ENCODE peak calls at places on chromosome 6, in nine cellular contexts. One of them, this sample, is unnamed.

GRCh38 chr6:112879920-112880413 is 532.8 kb downstream of the RFPL4B start:
- DNase-seq in GM23248: no peak
- DNase-seq in GDM1: no peak
- DNase-seq in BJ: no peak
- DNase-seq in stimulated activated CD8-positive, alpha-beta memory T cell treated with anti-CD3 and anti-CD28 coated beads, Interleukin-4, amount 100 ng/mL, for 24 hours: no peak
- DNase-seq in glutamatergic neuron: peak
- DNase-seq in sigmoid colon: peak
- DNase-seq in activated CD8-positive, alpha-beta memory T cell treated with anti-CD3 and anti-CD28 coated beads, Interleukin-2, amount 10 ng/mL, durations not matched to agents 7 days and 5 days: no peak
- DNase-seq in CD4-positive, CD25-positive, alpha-beta regulatory T cell: no peak
- DNase-seq in this sample: no peak

GRCh38 chr6:80638222-80639055 is 532.0 kb downstream of the BCKDHB start:
- DNase-seq in GM23248: peak
- DNase-seq in GDM1: peak
- DNase-seq in BJ: peak
- DNase-seq in stimulated activated CD8-positive, alpha-beta memory T cell treated with anti-CD3 and anti-CD28 coated beads, Interleukin-4, amount 100 ng/mL, for 24 hours: no peak
- DNase-seq in glutamatergic neuron: peak
- DNase-seq in sigmoid colon: no peak
- DNase-seq in activated CD8-positive, alpha-beta memory T cell treated with anti-CD3 and anti-CD28 coated beads, Interleukin-2, amount 10 ng/mL, durations not matched to agents 7 days and 5 days: no peak
- DNase-seq in CD4-positive, CD25-positive, alpha-beta regulatory T cell: no peak
- DNase-seq in this sample: peak

GRCh38 chr6:140833396-140833795 is 1299.3 kb upstream of the GJE1 start:
- DNase-seq in GM23248: peak
- DNase-seq in GDM1: no peak
- DNase-seq in BJ: no peak
- DNase-seq in stimulated activated CD8-positive, alpha-beta memory T cell treated with anti-CD3 and anti-CD28 coated beads, Interleukin-4, amount 100 ng/mL, for 24 hours: no peak
- DNase-seq in glutamatergic neuron: no peak
- DNase-seq in sigmoid colon: no peak
- DNase-seq in activated CD8-positive, alpha-beta memory T cell treated with anti-CD3 and anti-CD28 coated beads, Interleukin-2, amount 10 ng/mL, durations not matched to agents 7 days and 5 days: no peak
- DNase-seq in CD4-positive, CD25-positive, alpha-beta regulatory T cell: no peak
- DNase-seq in this sample: no peak

GRCh38 chr6:3325210-3325609 is 66.5 kb downstream of the PSMG4 start:
- DNase-seq in GM23248: peak
- DNase-seq in GDM1: no peak
- DNase-seq in BJ: no peak
- DNase-seq in stimulated activated CD8-positive, alpha-beta memory T cell treated with anti-CD3 and anti-CD28 coated beads, Interleukin-4, amount 100 ng/mL, for 24 hours: no peak
- DNase-seq in glutamatergic neuron: no peak
- DNase-seq in sigmoid colon: peak
- DNase-seq in activated CD8-positive, alpha-beta memory T cell treated with anti-CD3 and anti-CD28 coated beads, Interleukin-2, amount 10 ng/mL, durations not matched to agents 7 days and 5 days: no peak
- DNase-seq in CD4-positive, CD25-positive, alpha-beta regulatory T cell: no peak
- DNase-seq in this sample: peak

GRCh38 chr6:14441371-14441781 is 323.8 kb downstream of the CD83 start:
- DNase-seq in GM23248: peak
- DNase-seq in GDM1: no peak
- DNase-seq in BJ: peak
- DNase-seq in stimulated activated CD8-positive, alpha-beta memory T cell treated with anti-CD3 and anti-CD28 coated beads, Interleukin-4, amount 100 ng/mL, for 24 hours: no peak
- DNase-seq in glutamatergic neuron: no peak
- DNase-seq in sigmoid colon: peak
- DNase-seq in activated CD8-positive, alpha-beta memory T cell treated with anti-CD3 and anti-CD28 coated beads, Interleukin-2, amount 10 ng/mL, durations not matched to agents 7 days and 5 days: no peak
- DNase-seq in CD4-positive, CD25-positive, alpha-beta regulatory T cell: no peak
- DNase-seq in this sample: no peak

GRCh38 chr6:105669232-105669631 is 266.4 kb upstream of the PREP start:
- DNase-seq in GM23248: no peak
- DNase-seq in GDM1: no peak
- DNase-seq in BJ: no peak
- DNase-seq in stimulated activated CD8-positive, alpha-beta memory T cell treated with anti-CD3 and anti-CD28 coated beads, Interleukin-4, amount 100 ng/mL, for 24 hours: no peak
- DNase-seq in glutamatergic neuron: no peak
- DNase-seq in sigmoid colon: no peak
- DNase-seq in activated CD8-positive, alpha-beta memory T cell treated with anti-CD3 and anti-CD28 coated beads, Interleukin-2, amount 10 ng/mL, durations not matched to agents 7 days and 5 days: no peak
- DNase-seq in CD4-positive, CD25-positive, alpha-beta regulatory T cell: no peak
- DNase-seq in this sample: no peak

GRCh38 chr6:96468281-96468680 is 53.3 kb upstream of the UFL1 start:
- DNase-seq in GM23248: no peak
- DNase-seq in GDM1: no peak
- DNase-seq in BJ: no peak
- DNase-seq in stimulated activated CD8-positive, alpha-beta memory T cell treated with anti-CD3 and anti-CD28 coated beads, Interleukin-4, amount 100 ng/mL, for 24 hours: no peak
- DNase-seq in glutamatergic neuron: no peak
- DNase-seq in sigmoid colon: no peak
- DNase-seq in activated CD8-positive, alpha-beta memory T cell treated with anti-CD3 and anti-CD28 coated beads, Interleukin-2, amount 10 ng/mL, durations not matched to agents 7 days and 5 days: no peak
- DNase-seq in CD4-positive, CD25-positive, alpha-beta regulatory T cell: no peak
- DNase-seq in this sample: no peak

GRCh38 chr6:32700391-32701040 is 34.1 kb upstream of the HLA-DQB1 start:
- DNase-seq in GM23248: peak
- DNase-seq in GDM1: peak
- DNase-seq in BJ: no peak
- DNase-seq in stimulated activated CD8-positive, alpha-beta memory T cell treated with anti-CD3 and anti-CD28 coated beads, Interleukin-4, amount 100 ng/mL, for 24 hours: no peak
- DNase-seq in glutamatergic neuron: peak
- DNase-seq in sigmoid colon: no peak
- DNase-seq in activated CD8-positive, alpha-beta memory T cell treated with anti-CD3 and anti-CD28 coated beads, Interleukin-2, amount 10 ng/mL, durations not matched to agents 7 days and 5 days: no peak
- DNase-seq in CD4-positive, CD25-positive, alpha-beta regulatory T cell: peak
- DNase-seq in this sample: peak

GRCh38 chr6:30206799-30207618 is 6.2 kb downstream of the TRIM26 start:
- DNase-seq in GM23248: peak
- DNase-seq in GDM1: no peak
- DNase-seq in BJ: no peak
- DNase-seq in stimulated activated CD8-positive, alpha-beta memory T cell treated with anti-CD3 and anti-CD28 coated beads, Interleukin-4, amount 100 ng/mL, for 24 hours: no peak
- DNase-seq in glutamatergic neuron: no peak
- DNase-seq in sigmoid colon: peak
- DNase-seq in activated CD8-positive, alpha-beta memory T cell treated with anti-CD3 and anti-CD28 coated beads, Interleukin-2, amount 10 ng/mL, durations not matched to agents 7 days and 5 days: no peak
- DNase-seq in CD4-positive, CD25-positive, alpha-beta regulatory T cell: no peak
- DNase-seq in this sample: peak

GRCh38 chr6:26020983-26021349 is 58.4 kb downstream of the TRIM38 start:
- DNase-seq in GM23248: peak
- DNase-seq in GDM1: no peak
- DNase-seq in BJ: no peak
- DNase-seq in stimulated activated CD8-positive, alpha-beta memory T cell treated with anti-CD3 and anti-CD28 coated beads, Interleukin-4, amount 100 ng/mL, for 24 hours: peak
- DNase-seq in glutamatergic neuron: peak
- DNase-seq in sigmoid colon: peak
- DNase-seq in activated CD8-positive, alpha-beta memory T cell treated with anti-CD3 and anti-CD28 coated beads, Interleukin-2, amount 10 ng/mL, durations not matched to agents 7 days and 5 days: peak
- DNase-seq in CD4-positive, CD25-positive, alpha-beta regulatory T cell: no peak
- DNase-seq in this sample: no peak

GRCh38 chr6:13766201-13766634 is 48.1 kb downstream of the MCUR1 start:
- DNase-seq in GM23248: peak
- DNase-seq in GDM1: peak
- DNase-seq in BJ: no peak
- DNase-seq in stimulated activated CD8-positive, alpha-beta memory T cell treated with anti-CD3 and anti-CD28 coated beads, Interleukin-4, amount 100 ng/mL, for 24 hours: no peak
- DNase-seq in glutamatergic neuron: no peak
- DNase-seq in sigmoid colon: peak
- DNase-seq in activated CD8-positive, alpha-beta memory T cell treated with anti-CD3 and anti-CD28 coated beads, Interleukin-2, amount 10 ng/mL, durations not matched to agents 7 days and 5 days: no peak
- DNase-seq in CD4-positive, CD25-positive, alpha-beta regulatory T cell: no peak
- DNase-seq in this sample: peak

GRCh38 chr6:40788661-40789111 is 201.5 kb upstream of the LRFN2 start:
- DNase-seq in GM23248: peak
- DNase-seq in GDM1: no peak
- DNase-seq in BJ: no peak
- DNase-seq in stimulated activated CD8-positive, alpha-beta memory T cell treated with anti-CD3 and anti-CD28 coated beads, Interleukin-4, amount 100 ng/mL, for 24 hours: peak
- DNase-seq in glutamatergic neuron: no peak
- DNase-seq in sigmoid colon: no peak
- DNase-seq in activated CD8-positive, alpha-beta memory T cell treated with anti-CD3 and anti-CD28 coated beads, Interleukin-2, amount 10 ng/mL, durations not matched to agents 7 days and 5 days: no peak
- DNase-seq in CD4-positive, CD25-positive, alpha-beta regulatory T cell: no peak
- DNase-seq in this sample: no peak

GRCh38 chr6:131460603-131460995 is 112.4 kb upstream of the ARG1 start:
- DNase-seq in GM23248: peak
- DNase-seq in GDM1: no peak
- DNase-seq in BJ: no peak
- DNase-seq in stimulated activated CD8-positive, alpha-beta memory T cell treated with anti-CD3 and anti-CD28 coated beads, Interleukin-4, amount 100 ng/mL, for 24 hours: no peak
- DNase-seq in glutamatergic neuron: no peak
- DNase-seq in sigmoid colon: no peak
- DNase-seq in activated CD8-positive, alpha-beta memory T cell treated with anti-CD3 and anti-CD28 coated beads, Interleukin-2, amount 10 ng/mL, durations not matched to agents 7 days and 5 days: no peak
- DNase-seq in CD4-positive, CD25-positive, alpha-beta regulatory T cell: no peak
- DNase-seq in this sample: no peak

GRCh38 chr6:13013681-13014550 is 297.3 kb downstream of the PHACTR1 start:
- DNase-seq in GM23248: peak
- DNase-seq in GDM1: no peak
- DNase-seq in BJ: no peak
- DNase-seq in stimulated activated CD8-positive, alpha-beta memory T cell treated with anti-CD3 and anti-CD28 coated beads, Interleukin-4, amount 100 ng/mL, for 24 hours: no peak
- DNase-seq in glutamatergic neuron: peak
- DNase-seq in sigmoid colon: no peak
- DNase-seq in activated CD8-positive, alpha-beta memory T cell treated with anti-CD3 and anti-CD28 coated beads, Interleukin-2, amount 10 ng/mL, durations not matched to agents 7 days and 5 days: no peak
- DNase-seq in CD4-positive, CD25-positive, alpha-beta regulatory T cell: no peak
- DNase-seq in this sample: no peak

GRCh38 chr6:5006182-5006581 is 2.3 kb upstream of the RPP40 start:
- DNase-seq in GM23248: no peak
- DNase-seq in GDM1: no peak
- DNase-seq in BJ: no peak
- DNase-seq in stimulated activated CD8-positive, alpha-beta memory T cell treated with anti-CD3 and anti-CD28 coated beads, Interleukin-4, amount 100 ng/mL, for 24 hours: no peak
- DNase-seq in glutamatergic neuron: no peak
- DNase-seq in sigmoid colon: no peak
- DNase-seq in activated CD8-positive, alpha-beta memory T cell treated with anti-CD3 and anti-CD28 coated beads, Interleukin-2, amount 10 ng/mL, durations not matched to agents 7 days and 5 days: no peak
- DNase-seq in CD4-positive, CD25-positive, alpha-beta regulatory T cell: no peak
- DNase-seq in this sample: no peak

GRCh38 chr6:119035459-119035858 is 43.0 kb downstream of the FAM184A start:
- DNase-seq in GM23248: no peak
- DNase-seq in GDM1: no peak
- DNase-seq in BJ: no peak
- DNase-seq in stimulated activated CD8-positive, alpha-beta memory T cell treated with anti-CD3 and anti-CD28 coated beads, Interleukin-4, amount 100 ng/mL, for 24 hours: no peak
- DNase-seq in glutamatergic neuron: no peak
- DNase-seq in sigmoid colon: no peak
- DNase-seq in activated CD8-positive, alpha-beta memory T cell treated with anti-CD3 and anti-CD28 coated beads, Interleukin-2, amount 10 ng/mL, durations not matched to agents 7 days and 5 days: no peak
- DNase-seq in CD4-positive, CD25-positive, alpha-beta regulatory T cell: no peak
- DNase-seq in this sample: no peak

GRCh38 chr6:113619077-113619476 is 238.1 kb upstream of the MARCKS start:
- DNase-seq in GM23248: no peak
- DNase-seq in GDM1: no peak
- DNase-seq in BJ: no peak
- DNase-seq in stimulated activated CD8-positive, alpha-beta memory T cell treated with anti-CD3 and anti-CD28 coated beads, Interleukin-4, amount 100 ng/mL, for 24 hours: no peak
- DNase-seq in glutamatergic neuron: no peak
- DNase-seq in sigmoid colon: no peak
- DNase-seq in activated CD8-positive, alpha-beta memory T cell treated with anti-CD3 and anti-CD28 coated beads, Interleukin-2, amount 10 ng/mL, durations not matched to agents 7 days and 5 days: no peak
- DNase-seq in CD4-positive, CD25-positive, alpha-beta regulatory T cell: no peak
- DNase-seq in this sample: no peak

GRCh38 chr6:88349511-88349910 is 183.4 kb upstream of the CNR1 start:
- DNase-seq in GM23248: peak
- DNase-seq in GDM1: no peak
- DNase-seq in BJ: no peak
- DNase-seq in stimulated activated CD8-positive, alpha-beta memory T cell treated with anti-CD3 and anti-CD28 coated beads, Interleukin-4, amount 100 ng/mL, for 24 hours: no peak
- DNase-seq in glutamatergic neuron: no peak
- DNase-seq in sigmoid colon: no peak
- DNase-seq in activated CD8-positive, alpha-beta memory T cell treated with anti-CD3 and anti-CD28 coated beads, Interleukin-2, amount 10 ng/mL, durations not matched to agents 7 days and 5 days: no peak
- DNase-seq in CD4-positive, CD25-positive, alpha-beta regulatory T cell: no peak
- DNase-seq in this sample: no peak

GRCh38 chr6:91713911-91714310 is 1127.0 kb upstream of the MAP3K7 start:
- DNase-seq in GM23248: no peak
- DNase-seq in GDM1: no peak
- DNase-seq in BJ: no peak
- DNase-seq in stimulated activated CD8-positive, alpha-beta memory T cell treated with anti-CD3 and anti-CD28 coated beads, Interleukin-4, amount 100 ng/mL, for 24 hours: no peak
- DNase-seq in glutamatergic neuron: no peak
- DNase-seq in sigmoid colon: no peak
- DNase-seq in activated CD8-positive, alpha-beta memory T cell treated with anti-CD3 and anti-CD28 coated beads, Interleukin-2, amount 10 ng/mL, durations not matched to agents 7 days and 5 days: no peak
- DNase-seq in CD4-positive, CD25-positive, alpha-beta regulatory T cell: no peak
- DNase-seq in this sample: no peak

GRCh38 chr6:65979120-65979519 is 272.1 kb upstream of the EYS start:
- DNase-seq in GM23248: peak
- DNase-seq in GDM1: no peak
- DNase-seq in BJ: no peak
- DNase-seq in stimulated activated CD8-positive, alpha-beta memory T cell treated with anti-CD3 and anti-CD28 coated beads, Interleukin-4, amount 100 ng/mL, for 24 hours: no peak
- DNase-seq in glutamatergic neuron: no peak
- DNase-seq in sigmoid colon: no peak
- DNase-seq in activated CD8-positive, alpha-beta memory T cell treated with anti-CD3 and anti-CD28 coated beads, Interleukin-2, amount 10 ng/mL, durations not matched to agents 7 days and 5 days: no peak
- DNase-seq in CD4-positive, CD25-positive, alpha-beta regulatory T cell: no peak
- DNase-seq in this sample: no peak

GRCh38 chr6:20789162-20789561 is 254.9 kb downstream of the CDKAL1 start:
- DNase-seq in GM23248: peak
- DNase-seq in GDM1: no peak
- DNase-seq in BJ: no peak
- DNase-seq in stimulated activated CD8-positive, alpha-beta memory T cell treated with anti-CD3 and anti-CD28 coated beads, Interleukin-4, amount 100 ng/mL, for 24 hours: no peak
- DNase-seq in glutamatergic neuron: no peak
- DNase-seq in sigmoid colon: no peak
- DNase-seq in activated CD8-positive, alpha-beta memory T cell treated with anti-CD3 and anti-CD28 coated beads, Interleukin-2, amount 10 ng/mL, durations not matched to agents 7 days and 5 days: no peak
- DNase-seq in CD4-positive, CD25-positive, alpha-beta regulatory T cell: no peak
- DNase-seq in this sample: no peak

GRCh38 chr6:125104425-125104824 is 49.1 kb upstream of the TPD52L1 start:
- DNase-seq in GM23248: peak
- DNase-seq in GDM1: no peak
- DNase-seq in BJ: peak
- DNase-seq in stimulated activated CD8-positive, alpha-beta memory T cell treated with anti-CD3 and anti-CD28 coated beads, Interleukin-4, amount 100 ng/mL, for 24 hours: no peak
- DNase-seq in glutamatergic neuron: no peak
- DNase-seq in sigmoid colon: no peak
- DNase-seq in activated CD8-positive, alpha-beta memory T cell treated with anti-CD3 and anti-CD28 coated beads, Interleukin-2, amount 10 ng/mL, durations not matched to agents 7 days and 5 days: no peak
- DNase-seq in CD4-positive, CD25-positive, alpha-beta regulatory T cell: no peak
- DNase-seq in this sample: no peak

GRCh38 chr6:163536770-163537169 is 122.3 kb downstream of the QKI start:
- DNase-seq in GM23248: peak
- DNase-seq in GDM1: no peak
- DNase-seq in BJ: no peak
- DNase-seq in stimulated activated CD8-positive, alpha-beta memory T cell treated with anti-CD3 and anti-CD28 coated beads, Interleukin-4, amount 100 ng/mL, for 24 hours: no peak
- DNase-seq in glutamatergic neuron: no peak
- DNase-seq in sigmoid colon: no peak
- DNase-seq in activated CD8-positive, alpha-beta memory T cell treated with anti-CD3 and anti-CD28 coated beads, Interleukin-2, amount 10 ng/mL, durations not matched to agents 7 days and 5 days: no peak
- DNase-seq in CD4-positive, CD25-positive, alpha-beta regulatory T cell: no peak
- DNase-seq in this sample: peak

GRCh38 chr6:42049116-42049809 is 1.1 kb upstream of the TAF8 start:
- DNase-seq in GM23248: no peak
- DNase-seq in GDM1: no peak
- DNase-seq in BJ: no peak
- DNase-seq in stimulated activated CD8-positive, alpha-beta memory T cell treated with anti-CD3 and anti-CD28 coated beads, Interleukin-4, amount 100 ng/mL, for 24 hours: no peak
- DNase-seq in glutamatergic neuron: no peak
- DNase-seq in sigmoid colon: peak
- DNase-seq in activated CD8-positive, alpha-beta memory T cell treated with anti-CD3 and anti-CD28 coated beads, Interleukin-2, amount 10 ng/mL, durations not matched to agents 7 days and 5 days: peak
- DNase-seq in CD4-positive, CD25-positive, alpha-beta regulatory T cell: peak
- DNase-seq in this sample: no peak

GRCh38 chr6:81241717-81242116 is 510.8 kb downstream of the TENT5A start:
- DNase-seq in GM23248: peak
- DNase-seq in GDM1: no peak
- DNase-seq in BJ: no peak
- DNase-seq in stimulated activated CD8-positive, alpha-beta memory T cell treated with anti-CD3 and anti-CD28 coated beads, Interleukin-4, amount 100 ng/mL, for 24 hours: no peak
- DNase-seq in glutamatergic neuron: no peak
- DNase-seq in sigmoid colon: no peak
- DNase-seq in activated CD8-positive, alpha-beta memory T cell treated with anti-CD3 and anti-CD28 coated beads, Interleukin-2, amount 10 ng/mL, durations not matched to agents 7 days and 5 days: no peak
- DNase-seq in CD4-positive, CD25-positive, alpha-beta regulatory T cell: no peak
- DNase-seq in this sample: no peak

GRCh38 chr6:56055066-56055465 is 179.7 kb upstream of the BMP5 start:
- DNase-seq in GM23248: no peak
- DNase-seq in GDM1: no peak
- DNase-seq in BJ: no peak
- DNase-seq in stimulated activated CD8-positive, alpha-beta memory T cell treated with anti-CD3 and anti-CD28 coated beads, Interleukin-4, amount 100 ng/mL, for 24 hours: no peak
- DNase-seq in glutamatergic neuron: no peak
- DNase-seq in sigmoid colon: no peak
- DNase-seq in activated CD8-positive, alpha-beta memory T cell treated with anti-CD3 and anti-CD28 coated beads, Interleukin-2, amount 10 ng/mL, durations not matched to agents 7 days and 5 days: no peak
- DNase-seq in CD4-positive, CD25-positive, alpha-beta regulatory T cell: no peak
- DNase-seq in this sample: no peak

GRCh38 chr6:134555672-134556071 is 237.8 kb upstream of the SGK1 start:
- DNase-seq in GM23248: no peak
- DNase-seq in GDM1: no peak
- DNase-seq in BJ: no peak
- DNase-seq in stimulated activated CD8-positive, alpha-beta memory T cell treated with anti-CD3 and anti-CD28 coated beads, Interleukin-4, amount 100 ng/mL, for 24 hours: no peak
- DNase-seq in glutamatergic neuron: no peak
- DNase-seq in sigmoid colon: no peak
- DNase-seq in activated CD8-positive, alpha-beta memory T cell treated with anti-CD3 and anti-CD28 coated beads, Interleukin-2, amount 10 ng/mL, durations not matched to agents 7 days and 5 days: no peak
- DNase-seq in CD4-positive, CD25-positive, alpha-beta regulatory T cell: no peak
- DNase-seq in this sample: no peak

GRCh38 chr6:1311400-1312192 is at the start of gene FOXQ1:
- DNase-seq in GM23248: peak
- DNase-seq in GDM1: no peak
- DNase-seq in BJ: no peak
- DNase-seq in stimulated activated CD8-positive, alpha-beta memory T cell treated with anti-CD3 and anti-CD28 coated beads, Interleukin-4, amount 100 ng/mL, for 24 hours: no peak
- DNase-seq in glutamatergic neuron: peak
- DNase-seq in sigmoid colon: no peak
- DNase-seq in activated CD8-positive, alpha-beta memory T cell treated with anti-CD3 and anti-CD28 coated beads, Interleukin-2, amount 10 ng/mL, durations not matched to agents 7 days and 5 days: no peak
- DNase-seq in CD4-positive, CD25-positive, alpha-beta regulatory T cell: no peak
- DNase-seq in this sample: peak

GRCh38 chr6:46719099-46719498 is 16.1 kb downstream of the PLA2G7 start:
- DNase-seq in GM23248: peak
- DNase-seq in GDM1: no peak
- DNase-seq in BJ: no peak
- DNase-seq in stimulated activated CD8-positive, alpha-beta memory T cell treated with anti-CD3 and anti-CD28 coated beads, Interleukin-4, amount 100 ng/mL, for 24 hours: no peak
- DNase-seq in glutamatergic neuron: no peak
- DNase-seq in sigmoid colon: no peak
- DNase-seq in activated CD8-positive, alpha-beta memory T cell treated with anti-CD3 and anti-CD28 coated beads, Interleukin-2, amount 10 ng/mL, durations not matched to agents 7 days and 5 days: no peak
- DNase-seq in CD4-positive, CD25-positive, alpha-beta regulatory T cell: no peak
- DNase-seq in this sample: peak

GRCh38 chr6:17628873-17629272 is 28.8 kb downstream of the FAM8A1 start:
- DNase-seq in GM23248: no peak
- DNase-seq in GDM1: no peak
- DNase-seq in BJ: no peak
- DNase-seq in stimulated activated CD8-positive, alpha-beta memory T cell treated with anti-CD3 and anti-CD28 coated beads, Interleukin-4, amount 100 ng/mL, for 24 hours: no peak
- DNase-seq in glutamatergic neuron: no peak
- DNase-seq in sigmoid colon: no peak
- DNase-seq in activated CD8-positive, alpha-beta memory T cell treated with anti-CD3 and anti-CD28 coated beads, Interleukin-2, amount 10 ng/mL, durations not matched to agents 7 days and 5 days: no peak
- DNase-seq in CD4-positive, CD25-positive, alpha-beta regulatory T cell: no peak
- DNase-seq in this sample: no peak

GRCh38 chr6:44131880-44132279 is 4.5 kb downstream of the TMEM63B start:
- DNase-seq in GM23248: no peak
- DNase-seq in GDM1: no peak
- DNase-seq in BJ: no peak
- DNase-seq in stimulated activated CD8-positive, alpha-beta memory T cell treated with anti-CD3 and anti-CD28 coated beads, Interleukin-4, amount 100 ng/mL, for 24 hours: no peak
- DNase-seq in glutamatergic neuron: no peak
- DNase-seq in sigmoid colon: no peak
- DNase-seq in activated CD8-positive, alpha-beta memory T cell treated with anti-CD3 and anti-CD28 coated beads, Interleukin-2, amount 10 ng/mL, durations not matched to agents 7 days and 5 days: no peak
- DNase-seq in CD4-positive, CD25-positive, alpha-beta regulatory T cell: no peak
- DNase-seq in this sample: no peak